ENCODE peak calls at places on chromosomes 7 and 10, in nine cellular contexts. E is RKO; T is HT1080; C is frontal cortex; N is activated naive CD4-positive, alpha-beta T cell treated with anti-CD3 and anti-CD28 coated beads, Interleukin-2, amount 10 ng/mL, durations not matched to agents 7 days and 5 days; Q is activated CD8-positive, alpha-beta memory T cell treated with anti-CD3 and anti-CD28 coated beads for 48 hours; J is mesothelial cell of epicardium; S is A172; G is HTR-8/SVneo. R is an unnamed sample.

GRCh38 chr10:71659050-71659738 is 60.4 kb downstream of the C10orf105 start:
- DNase-seq in Q (no peak), C (no peak), E (no peak), G (no peak), T (no peak), J (no peak), S (no peak), N (no peak), R (no peak)

GRCh38 chr7:132876576-132876975 is 205.3 kb downstream of the CHCHD3 start:
- DNase-seq in Q (no peak), N (no peak), J (no peak), S (no peak), G (no peak), T (no peak), E (no peak), C (no peak), R (no peak)

GRCh38 chr7:137989127-137989526 is 12.8 kb downstream of the CREB3L2 start:
- DNase-seq in E (no peak), Q (no peak), T (no peak), S (no peak), G (no peak), C (no peak), J (no peak), N (no peak), R (no peak)

GRCh38 chr10:110036640-110037039 is 28.9 kb downstream of the ADD3 start:
- DNase-seq in Q (no peak), S (no peak), G (no peak), N (no peak), T (no peak), J (no peak), E (no peak), C (no peak), R (no peak)

GRCh38 chr10:84423729-84424128 is 95.3 kb downstream of the CCSER2 start:
- DNase-seq in N (no peak), J (no peak), S (no peak), T (peak), Q (no peak), C (no peak), G (no peak), E (no peak), R (no peak)

GRCh38 chr10:114779803-114780609 is 41.6 kb upstream of the FHIP2A start:
- DNase-seq in J (no peak), S (peak), E (peak), G (peak), Q (no peak), N (no peak), T (peak), C (no peak), R (peak)

GRCh38 chr10:110600487-110601101 is 33.1 kb downstream of the SMC3 start:
- DNase-seq in E (peak), N (peak), S (peak), C (peak), T (peak), G (peak), Q (no peak), J (no peak), R (peak)

GRCh38 chr10:76444034-76444800 is 1012.8 kb downstream of the LRMDA start:
- DNase-seq in E (no peak), T (peak), C (no peak), Q (no peak), G (no peak), S (no peak), N (no peak), J (no peak), R (peak)

GRCh38 chr7:93307131-93307660 is 75.0 kb downstream of the VPS50 start:
- DNase-seq in E (no peak), G (no peak), J (no peak), Q (no peak), N (no peak), S (no peak), C (no peak), T (peak), R (peak)

GRCh38 chr10:121928528-121928884 is 675 bp upstream of the ATE1 start:
- DNase-seq in T (peak), S (peak), N (no peak), C (no peak), Q (no peak), G (no peak), J (no peak), E (peak), R (peak)

GRCh38 chr7:44257618-44258422 is 57.0 kb downstream of the YKT6 start:
- DNase-seq in N (peak), S (peak), E (peak), T (peak), C (peak), J (no peak), Q (peak), G (peak), R (peak)

GRCh38 chr10:13751191-13751764 is 164.5 kb downstream of the PRPF18 start:
- DNase-seq in G (no peak), C (no peak), S (no peak), J (no peak), Q (no peak), E (no peak), N (no peak), T (no peak), R (no peak)

GRCh38 chr10:71547841-71548493 is 151.2 kb downstream of the CDH23 start:
- DNase-seq in E (no peak), G (no peak), J (peak), C (peak), T (no peak), S (no peak), Q (no peak), N (no peak), R (no peak)

GRCh38 chr10:113897693-113898618 is 43.5 kb downstream of the NHLRC2 start:
- DNase-seq in C (no peak), J (no peak), E (no peak), Q (no peak), T (no peak), S (peak), N (no peak), G (peak), R (no peak)

GRCh38 chr7:118583651-118584050 is 359.1 kb downstream of the ANKRD7 start:
- DNase-seq in Q (no peak), T (no peak), J (no peak), C (no peak), G (no peak), N (no peak), S (no peak), E (no peak), R (no peak)

GRCh38 chr7:31343516-31344305 is 3.2 kb upstream of the NEUROD6 start:
- DNase-seq in Q (no peak), C (no peak), N (no peak), G (no peak), J (no peak), S (no peak), E (no peak), T (no peak), R (no peak)

GRCh38 chr7:68311958-68312357 is 1286.3 kb upstream of the AUTS2 start:
- DNase-seq in J (no peak), G (no peak), E (no peak), N (no peak), Q (no peak), T (no peak), S (peak), C (no peak), R (no peak)

GRCh38 chr10:79350407-79351154 is 3.3 kb downstream of the PPIF start:
- DNase-seq in G (no peak), C (no peak), J (peak), N (no peak), S (no peak), T (no peak), E (no peak), Q (no peak), R (no peak)

GRCh38 chr10:31317652-31318381 is 1.2 kb upstream of the ZEB1 start:
- DNase-seq in T (no peak), C (no peak), E (peak), Q (peak), J (no peak), S (no peak), G (no peak), N (no peak), R (no peak)

GRCh38 chr7:83001362-83002040 is 161.2 kb downstream of the PCLO start:
- DNase-seq in N (no peak), S (peak), C (no peak), E (peak), T (peak), G (no peak), Q (no peak), J (no peak), R (no peak)

GRCh38 chr7:157789094-157789493 is 452.3 kb downstream of the DNAJB6 start:
- DNase-seq in G (no peak), J (no peak), N (no peak), Q (no peak), S (no peak), T (no peak), E (no peak), C (no peak), R (no peak)

GRCh38 chr7:22920664-22921063 is 93.3 kb downstream of the HYCC1 start:
- DNase-seq in N (no peak), Q (no peak), T (peak), J (no peak), C (no peak), S (no peak), E (no peak), G (no peak), R (peak)

GRCh38 chr10:110326351-110327032 is 21.8 kb upstream of the SMNDC1 start:
- DNase-seq in S (peak), G (no peak), N (no peak), Q (no peak), E (peak), C (no peak), T (peak), J (no peak), R (peak)

GRCh38 chr10:116084166-116084565 is 188.8 kb downstream of the GFRA1 start:
- DNase-seq in J (no peak), Q (no peak), E (no peak), G (no peak), N (no peak), C (no peak), T (peak), S (peak), R (no peak)

GRCh38 chr10:45000138-45000763 is 472 bp upstream of the ZNF22 start:
- DNase-seq in T (no peak), J (no peak), S (no peak), E (peak), N (no peak), C (no peak), Q (no peak), G (no peak), R (peak)

GRCh38 chr7:135664046-135664589 is 1.8 kb downstream of the STMP1 start:
- DNase-seq in S (no peak), Q (no peak), G (no peak), J (no peak), C (no peak), N (no peak), E (peak), T (no peak), R (no peak)

GRCh38 chr10:14740684-14741247 is 33.9 kb downstream of the FAM107B start:
- DNase-seq in N (no peak), J (no peak), Q (no peak), T (no peak), E (no peak), S (no peak), G (no peak), C (no peak), R (no peak)

R was measured in PC-3.